ENCODE peak calls at places on chromosomes 2 and 18, in nine cellular contexts. F, K, O, R, E, L, G, V and B are unnamed samples.

GRCh38 chr18:58808349-58808748 is 56.3 kb upstream of the ZNF532 start:
- DNase-seq in F (no peak), K (no peak), O (no peak), R (no peak), E (no peak), L (no peak), G (no peak), V (no peak), B (no peak)

GRCh38 chr2:174122185-174122584 is 126.1 kb downstream of the OLA1 start:
- DNase-seq in F (peak; percentile 11), K (peak; percentile 7), O (no peak), R (no peak), E (peak; percentile 16), L (no peak), G (no peak), V (no peak), B (no peak)

GRCh38 chr2:121185111-121185510 is 99.9 kb downstream of the TFCP2L1 start:
- DNase-seq in F (no peak), K (no peak), O (no peak), R (no peak), E (no peak), L (no peak), G (no peak), V (no peak), B (no peak)

GRCh38 chr2:64860321-64860751 is 128.9 kb upstream of the SLC1A4 start:
- DNase-seq in F (no peak), K (no peak), O (no peak), R (no peak), E (no peak), L (no peak), G (no peak), V (peak; percentile 65), B (no peak)

GRCh38 chr18:48037481-48038271 is 107.2 kb upstream of the SMAD2 start:
- DNase-seq in F (no peak), K (no peak), O (no peak), R (peak; percentile 23), E (no peak), L (no peak), G (no peak), V (no peak), B (no peak)

GRCh38 chr2:31138037-31138962 is at the start of gene GALNT14:
- DNase-seq in F (peak; percentile 43), K (peak; percentile 85), O (no peak), R (peak; percentile 9), E (peak; percentile 8), L (no peak), G (peak; percentile 61), V (peak; percentile 79), B (no peak)

GRCh38 chr2:221896505-221897151 is 324.5 kb upstream of the EPHA4 start:
- DNase-seq in F (peak; percentile 38), K (peak; percentile 78), O (no peak), R (peak; percentile 50), E (peak; percentile 14), L (no peak), G (peak; percentile 17), V (no peak), B (no peak)

GRCh38 chr18:3845176-3845575 is 395.2 kb downstream of the TGIF1 start:
- DNase-seq in F (no peak), K (no peak), O (no peak), R (no peak), E (no peak), L (no peak), G (no peak), V (no peak), B (no peak)

GRCh38 chr2:175605989-175606841 is 395.9 kb downstream of the LNPK start:
- DNase-seq in F (peak; percentile 90), K (peak; percentile 42), O (no peak), R (no peak), E (peak; percentile 83), L (no peak), G (no peak), V (no peak), B (no peak)

GRCh38 chr18:47036298-47036874 is 965 bp upstream of the ELOA2 start:
- DNase-seq in F (no peak), K (peak; percentile 37), O (no peak), R (peak; percentile 21), E (no peak), L (no peak), G (peak; percentile 31), V (no peak), B (no peak)

GRCh38 chr18:21943456-21943855 is 202.9 kb downstream of the MIB1 start:
- DNase-seq in F (no peak), K (no peak), O (no peak), R (no peak), E (no peak), L (no peak), G (no peak), V (no peak), B (no peak)

GRCh38 chr18:58806826-58807714 is 57.6 kb upstream of the ZNF532 start:
- DNase-seq in F (no peak), K (no peak), O (no peak), R (no peak), E (no peak), L (no peak), G (no peak), V (no peak), B (no peak)

GRCh38 chr2:157447751-157448150 is 3.9 kb upstream of the CYTIP start:
- DNase-seq in F (no peak), K (no peak), O (no peak), R (no peak), E (no peak), L (no peak), G (no peak), V (no peak), B (no peak)

GRCh38 chr2:239372835-239373234 is 28.0 kb downstream of the HDAC4 start:
- DNase-seq in F (no peak), K (no peak), O (no peak), R (no peak), E (no peak), L (no peak), G (no peak), V (no peak), B (no peak)

GRCh38 chr2:206521612-206522011 is 78.3 kb downstream of the ADAM23 start:
- DNase-seq in F (no peak), K (no peak), O (no peak), R (peak; percentile 1), E (no peak), L (no peak), G (no peak), V (no peak), B (no peak)

GRCh38 chr2:63775191-63775590 is 66.5 kb upstream of the UGP2 start:
- DNase-seq in F (no peak), K (no peak), O (no peak), R (no peak), E (no peak), L (no peak), G (no peak), V (no peak), B (no peak)

GRCh38 chr2:11562011-11562410 is 28.2 kb downstream of the GREB1 start:
- DNase-seq in F (no peak), K (no peak), O (no peak), R (no peak), E (no peak), L (peak; percentile 9), G (no peak), V (no peak), B (no peak)

GRCh38 chr2:55010149-55010591 is 40.1 kb downstream of the RTN4 start:
- DNase-seq in F (no peak), K (peak; percentile 78), O (peak; percentile 12), R (peak; percentile 49), E (peak; percentile 48), L (no peak), G (no peak), V (peak; percentile 71), B (no peak)

GRCh38 chr18:55421612-55422381 is 166.2 kb downstream of the TCF4 start:
- DNase-seq in F (no peak), K (no peak), O (no peak), R (peak; percentile 60), E (no peak), L (peak; percentile 50), G (no peak), V (no peak), B (no peak)

GRCh38 chr2:233354500-233354924 is 218 bp downstream of the DGKD start:
- DNase-seq in F (no peak), K (no peak), O (no peak), R (no peak), E (no peak), L (no peak), G (no peak), V (no peak), B (no peak)

GRCh38 chr2:11067221-11068078 is 87.8 kb upstream of the SLC66A3 start:
- DNase-seq in F (no peak), K (no peak), O (no peak), R (no peak), E (no peak), L (no peak), G (no peak), V (no peak), B (no peak)

GRCh38 chr2:168948621-168949212 is 47.6 kb downstream of the G6PC2 start:
- DNase-seq in F (no peak), K (peak; percentile 30), O (no peak), R (peak; percentile 46), E (no peak), L (no peak), G (no peak), V (peak; percentile 14), B (no peak)

GRCh38 chr2:164910091-164910899 is 45.0 kb downstream of the SLC38A11 start:
- DNase-seq in F (no peak), K (peak; percentile 68), O (no peak), R (peak; percentile 41), E (no peak), L (no peak), G (no peak), V (peak; percentile 37), B (no peak)

GRCh38 chr2:112156152-112156986 is 18.2 kb downstream of the FBLN7 start:
- DNase-seq in F (no peak), K (peak; percentile 71), O (peak; percentile 18), R (peak; percentile 59), E (no peak), L (no peak), G (peak; percentile 22), V (no peak), B (no peak)